ENCODE peak calls at places on chromosomes 7 and 10, in six cellular contexts. G is heart left ventricle, D is transverse colon, L is upper lobe of left lung, K is uterus, P is breast epithelium. Z is an unnamed sample.

GRCh38 chr7:15461576-15461975 is 100.2 kb downstream of the AGMO start:
- DNase-seq in G (no peak), D (no peak), L (no peak), K (no peak), P (no peak), Z (no peak)

GRCh38 chr7:40717242-40717641 is 582.4 kb downstream of the SUGCT start:
- DNase-seq in G (peak; percentile 80), D (peak; percentile 14), L (peak; percentile 30), K (peak; percentile 57), P (peak; percentile 47), Z (no peak)

GRCh38 chr10:64086083-64086772 is 565.0 kb downstream of the REEP3 start:
- DNase-seq in G (no peak), D (no peak), L (no peak), K (no peak), P (no peak), Z (no peak)

GRCh38 chr10:61786728-61787127 is 114.8 kb upstream of the ARID5B start:
- DNase-seq in G (no peak), D (no peak), L (no peak), K (peak; percentile 24), P (no peak), Z (no peak)

GRCh38 chr7:26865094-26865388 is 651 bp upstream of the SKAP2 start:
- DNase-seq in G (peak; percentile 49), D (no peak), L (peak; percentile 76), K (no peak), P (no peak), Z (peak; percentile 89)

GRCh38 chr10:99976886-99977391 is 32.8 kb downstream of the DNMBP start:
- DNase-seq in G (no peak), D (no peak), L (no peak), K (no peak), P (no peak), Z (no peak)

GRCh38 chr7:1446611-1447032 is 12.6 kb downstream of the MICALL2 start:
- DNase-seq in G (no peak), D (no peak), L (no peak), K (no peak), P (no peak), Z (no peak)

GRCh38 chr10:102233997-102234396 is 7.3 kb downstream of the PITX3 start:
- DNase-seq in G (no peak), D (no peak), L (no peak), K (no peak), P (no peak), Z (no peak)

GRCh38 chr10:29712108-29712507 is 77.3 kb upstream of the SVIL start:
- DNase-seq in G (no peak), D (no peak), L (no peak), K (no peak), P (no peak), Z (no peak)

GRCh38 chr10:110746254-110746826 is 102.2 kb downstream of the RBM20 start:
- DNase-seq in G (peak; percentile 55), D (peak; percentile 74), L (peak; percentile 66), K (peak; percentile 67), P (peak; percentile 76), Z (no peak)

GRCh38 chr7:128167316-128167691 is 73.8 kb upstream of the LEP start:
- DNase-seq in G (peak; percentile 34), D (peak; percentile 11), L (no peak), K (peak; percentile 51), P (no peak), Z (no peak)

GRCh38 chr10:69400936-69401335 is 15.8 kb downstream of the TACR2 start:
- DNase-seq in G (no peak), D (no peak), L (no peak), K (no peak), P (no peak), Z (no peak)
- H3K4me1 ChIP-seq in G (peaks cover 12% of the 10 kb centered on the region), D (no peaks in the 10 kb centered on the region), L (no peaks in the 10 kb centered on the region), K (no peaks in the 10 kb centered on the region), P (no peaks in the 10 kb centered on the region), Z (no peaks in the 10 kb centered on the region)

DNA sequence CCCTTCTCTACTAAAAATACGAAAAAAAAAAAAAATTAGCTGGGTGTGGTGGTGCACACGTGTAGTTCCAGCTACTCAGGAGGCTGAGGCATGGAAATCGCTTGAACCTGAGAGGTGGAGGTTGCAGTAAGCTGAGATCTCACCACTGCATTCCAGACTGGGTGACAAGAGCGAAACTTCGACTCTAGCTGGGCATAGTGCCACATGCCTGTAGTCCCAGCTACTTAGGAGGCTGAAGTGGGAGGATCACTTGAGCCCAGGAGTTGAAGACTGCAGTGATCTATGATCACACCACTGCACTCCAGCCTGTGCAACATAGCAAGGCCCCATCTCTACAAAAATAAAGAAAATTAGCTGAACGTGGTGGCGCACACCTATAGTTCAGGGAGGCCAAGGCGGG is 1.2 kb upstream of the SPACDR start:
- DNase-seq in G (no peak), D (no peak), L (no peak), K (no peak), P (no peak), Z (no peak)
- H3K27ac ChIP-seq in G (no peak overlapping the region), D (no peak overlapping the region), L (no peak overlapping the region), K (no peak overlapping the region), P (peak overlapping the region; percentile 77), Z (peak overlapping the region; percentile 60)

GRCh38 chr10:101042118-101042517 is 11.1 kb downstream of the SFXN3 start:
- DNase-seq in G (no peak), D (no peak), L (no peak), K (no peak), P (no peak), Z (no peak)

GRCh38 chr10:101041252-101041761 is 10.3 kb downstream of the SFXN3 start:
- DNase-seq in G (peak; percentile 78), D (peak; percentile 88), L (peak; percentile 80), K (peak; percentile 84), P (peak; percentile 86), Z (peak; percentile 85)

GRCh38 chr10:101043356-101043707 is 12.3 kb downstream of the SFXN3 start:
- DNase-seq in G (no peak), D (no peak), L (no peak), K (no peak), P (no peak), Z (no peak)

GRCh38 chr10:101044117-101044516 is 13.1 kb downstream of the SFXN3 start:
- DNase-seq in G (no peak), D (no peak), L (no peak), K (no peak), P (no peak), Z (no peak)

DNA sequence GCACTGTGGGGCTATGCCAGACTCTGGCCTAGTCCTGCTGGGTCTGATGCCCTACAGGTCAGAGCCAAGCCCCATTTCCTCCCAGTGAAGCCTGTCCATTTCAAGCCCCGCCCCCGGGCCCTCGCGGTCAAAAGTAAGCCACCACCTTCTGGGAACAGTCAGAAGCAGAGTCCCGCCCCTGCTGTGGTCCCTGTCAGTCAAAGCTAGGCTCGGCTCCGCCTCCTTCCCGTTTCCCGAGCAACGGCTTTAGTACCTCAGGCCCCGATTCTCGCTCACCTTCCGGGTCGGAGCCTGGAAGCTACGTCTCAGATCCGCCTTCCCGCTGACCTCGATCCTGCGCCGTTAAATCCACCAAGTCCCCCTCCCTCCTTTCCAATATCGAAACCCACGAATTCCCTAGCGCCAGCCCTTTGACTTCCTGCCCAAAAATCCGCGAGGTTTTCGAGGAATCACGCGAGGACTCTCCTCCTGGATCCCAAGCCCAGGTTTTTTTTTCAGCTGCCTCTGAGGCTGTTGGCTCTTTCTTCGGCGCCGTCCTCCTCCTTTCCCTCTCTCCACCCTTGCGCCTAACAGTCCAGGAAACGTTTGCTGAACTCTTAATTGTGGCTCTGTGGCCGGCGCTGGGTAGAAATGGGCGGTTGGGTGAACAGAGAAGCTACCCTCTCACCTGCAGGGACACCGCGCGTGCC is 11.8 kb downstream of the SFXN3 start:
- DNase-seq in G (peak; percentile 97), D (peak; percentile 99), L (peak; percentile 100), K (peak; percentile 96), P (peak; percentile 96), Z (peak; percentile 98)
- TF ChIP-seq POLR2A in G (peak; percentile 61), D (peak; percentile 82), L (peak; percentile 65), K (no peak), P (peak; percentile 29), Z (no peak)

DNA sequence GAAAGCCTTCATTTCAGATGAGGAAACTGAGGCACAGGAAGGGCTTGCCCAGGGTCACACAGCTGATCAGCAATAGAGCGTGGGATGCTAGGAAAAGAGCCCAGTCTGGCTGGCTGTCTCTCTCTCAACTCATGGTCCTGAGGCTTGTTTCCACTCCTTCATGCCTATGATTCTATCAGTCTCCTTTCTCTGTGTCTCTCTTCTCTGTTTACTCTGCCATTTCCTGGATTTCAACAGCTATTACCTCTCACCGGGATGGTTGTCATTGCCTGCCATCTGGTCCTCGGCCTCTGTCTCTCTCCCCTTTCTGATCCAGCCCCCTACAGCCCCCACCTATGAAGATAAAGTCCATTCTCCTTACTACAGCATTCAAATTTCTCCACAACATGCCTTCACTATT is 93.3 kb upstream of the AGBL3 start:
- DNase-seq in G (no peak), D (no peak), L (no peak), K (no peak), P (no peak), Z (no peak)
- H3K4me1 ChIP-seq in G (peaks cover 22% of the 10 kb centered on the region), D (peaks cover 5% of the 10 kb centered on the region), L (no peaks in the 10 kb centered on the region), K (peaks cover 4% of the 10 kb centered on the region), P (peaks cover 6% of the 10 kb centered on the region), Z (peaks cover 2% of the 10 kb centered on the region)

DNA sequence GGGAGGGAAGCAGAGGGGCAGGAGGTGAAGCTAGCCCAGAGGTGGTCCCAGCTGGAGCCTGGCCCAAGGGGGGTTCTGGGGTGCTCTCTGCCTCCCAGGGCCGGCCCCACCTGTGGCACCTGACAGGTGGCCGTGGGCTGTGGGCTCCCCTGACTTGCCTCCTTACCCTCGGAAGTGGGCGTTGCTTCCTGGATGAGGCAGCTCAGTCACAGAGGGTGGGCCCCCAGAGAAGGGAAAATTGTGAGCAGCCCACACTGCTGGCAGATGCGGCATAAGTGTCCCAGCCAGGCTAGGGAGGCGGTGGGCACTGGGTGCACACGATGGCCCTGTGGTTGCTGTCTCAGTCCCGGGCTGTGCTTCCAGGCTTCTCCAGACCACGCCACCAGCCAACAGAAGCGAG is 118.9 kb downstream of the LRRC18 start:
- DNase-seq in G (no peak), D (no peak), L (no peak), K (no peak), P (no peak), Z (no peak)
- H3K27ac ChIP-seq in G (no peak overlapping the region), D (no peak overlapping the region), L (no peak overlapping the region), K (no peak overlapping the region), P (no peak overlapping the region), Z (no peak overlapping the region)

DNA sequence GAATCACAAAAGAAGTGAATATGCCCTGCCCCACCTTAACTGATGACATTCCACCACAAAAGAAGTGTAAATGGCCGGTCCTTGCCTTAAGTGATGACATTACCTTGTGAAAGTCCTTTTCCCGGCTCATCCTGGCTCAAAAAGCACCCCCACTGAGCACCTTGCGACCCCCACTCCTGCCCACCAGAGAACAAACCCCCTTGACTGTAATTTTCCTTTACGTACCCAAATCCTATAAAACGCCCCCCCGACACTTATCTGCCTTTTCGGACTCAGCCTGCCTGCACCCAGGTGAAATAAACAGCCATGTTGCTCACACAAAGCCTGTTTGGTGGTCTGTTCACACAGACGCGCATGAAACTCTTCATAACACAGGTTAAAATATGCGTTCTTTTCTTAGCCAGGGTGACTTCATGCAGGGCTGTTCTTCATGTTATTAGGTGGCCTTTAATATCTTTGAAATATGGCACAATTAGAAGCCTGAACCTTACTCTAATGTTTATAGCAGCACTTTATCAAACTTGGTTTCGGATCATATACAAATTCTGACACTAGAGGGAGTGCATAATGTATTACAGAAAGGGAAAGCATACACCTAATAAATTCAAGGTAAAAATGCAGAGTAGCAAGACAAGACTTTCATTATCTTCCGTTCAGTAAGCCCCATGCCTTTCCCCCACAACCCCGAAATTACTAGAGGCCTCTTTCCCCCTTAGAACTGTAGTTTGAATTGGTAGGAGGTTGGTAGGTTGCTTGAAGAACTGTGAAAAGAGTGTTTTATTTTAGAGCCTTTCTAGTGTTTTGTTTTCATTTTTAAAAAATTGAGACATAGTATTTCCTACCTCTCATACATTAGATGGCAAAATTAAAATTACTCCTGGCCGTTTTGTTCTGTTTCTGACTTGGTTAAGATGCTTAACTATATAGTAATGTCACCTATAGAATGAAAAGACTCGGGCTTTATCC is 117.9 kb downstream of the NPY start:
- DNase-seq in G (no peak), D (no peak), L (no peak), K (no peak), P (no peak), Z (no peak)
- TF ChIP-seq POLR2A in G (no peak), D (no peak), L (no peak), K (no peak), P (no peak), Z (no peak)

GRCh38 chr7:100465702-100466311 is 1.7 kb upstream of the SPACDR start:
- DNase-seq in G (peak; percentile 89), D (peak; percentile 69), L (peak; percentile 84), K (peak; percentile 78), P (peak; percentile 89), Z (peak; percentile 84)
- H3K4me1 ChIP-seq in G (peaks cover 22% of the 10 kb centered on the region), D (peaks cover 11% of the 10 kb centered on the region), L (peaks cover 13% of the 10 kb centered on the region), K (no peaks in the 10 kb centered on the region), P (no peaks in the 10 kb centered on the region), Z (peaks cover 13% of the 10 kb centered on the region)